ENCODE peak calls at places on chromosomes 5 and 9, in five cellular contexts. U is SK-N-SH, S is H1, J is HepG2, F is GM12878. Q is an unnamed sample. For H3K4me1, the result is how much of the 10 kb centered on the place peaks cover.

GRCh38 chr5:67510204-67510603 is 313.6 kb upstream of the CD180 start:
- DNase-seq in J (no peak), U (no peak), F (no peak), S (no peak), Q (no peak)

GRCh38 chr5:53006920-53007890 is 18.1 kb downstream of the ITGA2 start:
- DNase-seq in S (no peak), J (no peak), F (no peak), U (no peak), Q (no peak)

GRCh38 chr9:3043369-3043768 is 199.5 kb upstream of the PUM3 start:
- DNase-seq in S (no peak), F (no peak), J (no peak), U (no peak), Q (no peak)

GRCh38 chr9:25678846-25679360 is 659 bp upstream of the TUSC1 start:
- DNase-seq in U (no peak), S (no peak), F (no peak), J (no peak), Q (no peak)

GRCh38 chr9:81370650-81371049 is 318.7 kb downstream of the TLE1 start:
- DNase-seq in F (no peak), J (peak), S (no peak), U (no peak), Q (no peak)

GRCh38 chr9:36471359-36471758 is 71.3 kb upstream of the RNF38 start:
- DNase-seq in J (no peak), U (no peak), S (no peak), F (no peak), Q (no peak)

GRCh38 chr9:118316831-118317230 is 612.6 kb downstream of the TLR4 start:
- DNase-seq in F (no peak), S (no peak), U (no peak), J (no peak), Q (no peak)

GRCh38 chr5:117098094-117098493 is 523.5 kb upstream of the SEMA6A start:
- DNase-seq in J (no peak), U (no peak), F (no peak), S (no peak), Q (no peak)

GRCh38 chr9:109875495-109875894 is 95.5 kb downstream of the PALM2AKAP2 start:
- DNase-seq in S (no peak), U (no peak), F (no peak), J (no peak), Q (no peak)

GRCh38 chr5:124841829-124842712 is 95.6 kb upstream of the ZNF608 start:
- DNase-seq in F (no peak), S (no peak), J (no peak), U (no peak), Q (no peak)

GRCh38 chr9:96721303-96721702 is 56.6 kb downstream of the ZNF510 start:
- DNase-seq in U (no peak), F (no peak), S (no peak), J (no peak), Q (no peak)

GRCh38 chr9:137411670-137412380 is 11.1 kb downstream of the EXD3 start:
- DNase-seq in J (no peak), U (no peak), F (peak), S (no peak), Q (peak)

GRCh38 chr5:175520321-175520720 is 42.0 kb downstream of the SFXN1 start:
- DNase-seq in S (no peak), J (no peak), U (no peak), F (no peak), Q (no peak)

GRCh38 chr9:123929177-123929869 is 603 bp downstream of the DENND1A start:
- DNase-seq in J (peak), S (peak), U (no peak), F (no peak), Q (peak)

GRCh38 chr9:95025213-95026170 is 292.0 kb downstream of the FANCC start:
- DNase-seq in S (no peak), J (peak), F (no peak), U (peak), Q (peak)

GRCh38 chr5:157971466-157972324 is 112.8 kb upstream of the CLINT1 start:
- DNase-seq in F (no peak), U (no peak), S (peak), J (no peak), Q (no peak)

GRCh38 chr5:158639876-158640570 is 459.7 kb downstream of the EBF1 start:
- DNase-seq in J (no peak), S (no peak), F (no peak), U (no peak), Q (no peak)

GRCh38 chr9:85884236-85884635 is 56.7 kb upstream of the NAA35 start:
- DNase-seq in U (no peak), F (no peak), S (no peak), J (no peak), Q (no peak)

GRCh38 chr9:99019523-99020331 is 76.0 kb downstream of the COL15A1 start:
- DNase-seq in J (no peak), U (no peak), F (no peak), S (no peak), Q (no peak)

GRCh38 chr5:10301842-10302610 is 5.7 kb downstream of the CMBL start:
- DNase-seq in F (no peak), J (no peak), U (no peak), S (no peak), Q (no peak)

GRCh38 chr5:103031607-103032006 is 88.3 kb downstream of the GIN1 start:
- DNase-seq in S (no peak), U (no peak), J (no peak), F (no peak), Q (no peak)

GRCh38 chr9:109793196-109793595 is 13.2 kb downstream of the PALM2AKAP2 start:
- DNase-seq in F (no peak), S (no peak), U (no peak), J (no peak), Q (no peak)

GRCh38 chr9:23686257-23686656 is 139.8 kb downstream of the ELAVL2 start:
- DNase-seq in S (no peak), U (no peak), F (no peak), J (no peak), Q (no peak)

GRCh38 chr5:138692370-138692769 is 60.9 kb upstream of the CTNNA1 start:
- DNase-seq in F (no peak), U (no peak), J (no peak), S (no peak), Q (no peak)

GRCh38 chr9:70588999-70589398 is 174.5 kb upstream of the KLF9 start:
- DNase-seq in S (no peak), U (no peak), F (no peak), J (no peak), Q (no peak)

GRCh38 chr5:109452661-109453060 is 42.9 kb upstream of the PJA2 start:
- DNase-seq in U (no peak), J (no peak), S (no peak), F (no peak), Q (no peak)

GRCh38 chr5:7991125-7991821 is 122.3 kb downstream of the MTRR start:
- DNase-seq in S (no peak), U (peak), J (no peak), F (no peak), Q (peak)

GRCh38 chr5:30343707-30344106 is 849.8 kb upstream of the CDH6 start:
- DNase-seq in J (no peak), S (no peak), F (no peak), U (no peak), Q (no peak)

GRCh38 chr9:99221623-99222415 is at the start of the genes ALG2 and SEC61B:
- DNase-seq in U (peak), F (peak), S (peak), J (peak), Q (peak)

GRCh38 chr5:62977641-62978040 is 399.0 kb downstream of the LRRC70 start:
- DNase-seq in U (no peak), S (no peak), J (no peak), F (no peak), Q (no peak)

GRCh38 chr5:66807743-66808142 is 211.6 kb downstream of the MAST4 start:
- DNase-seq in S (no peak), U (peak), F (no peak), J (peak), Q (no peak)

GRCh38 chr9:125649315-125649714 is 57.7 kb downstream of the MAPKAP1 start:
- DNase-seq in U (no peak), S (no peak), J (no peak), F (no peak), Q (no peak)

GRCh38 chr5:133054697-133055471 is 3.1 kb downstream of the HSPA4 start:
- DNase-seq in J (no peak), F (no peak), S (no peak), U (no peak), Q (no peak)
- H3K4me1 ChIP-seq in J (half or more), F (under half), S (under half), U (under half), Q (under half)

DNA sequence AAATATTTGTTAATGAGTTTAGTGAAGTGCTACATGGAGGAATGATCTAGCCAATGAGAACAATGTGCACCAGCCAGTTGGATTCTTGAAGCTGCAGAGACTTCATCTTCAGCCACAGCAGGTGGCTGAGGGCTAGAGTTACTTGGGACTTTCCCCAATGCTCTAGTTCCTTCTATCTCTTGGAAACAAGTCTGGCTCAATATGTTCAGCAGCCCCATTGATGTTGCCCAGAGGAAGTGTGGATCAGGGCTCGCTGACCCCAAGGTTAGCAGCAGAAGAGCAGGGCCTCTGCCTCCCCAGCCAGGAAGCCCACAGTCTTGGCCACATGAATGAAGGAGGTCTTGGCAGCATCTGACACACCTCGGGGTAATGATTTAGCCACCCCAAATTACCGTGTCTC is 117.5 kb downstream of the SLC1A3 start:
- DNase-seq in S (no peak), U (no peak), J (no peak), F (peak), Q (no peak)
- H3K4me2 ChIP-seq in S (no peak), U (no peak), J (no peak), F (peak), Q (no peak)

DNA sequence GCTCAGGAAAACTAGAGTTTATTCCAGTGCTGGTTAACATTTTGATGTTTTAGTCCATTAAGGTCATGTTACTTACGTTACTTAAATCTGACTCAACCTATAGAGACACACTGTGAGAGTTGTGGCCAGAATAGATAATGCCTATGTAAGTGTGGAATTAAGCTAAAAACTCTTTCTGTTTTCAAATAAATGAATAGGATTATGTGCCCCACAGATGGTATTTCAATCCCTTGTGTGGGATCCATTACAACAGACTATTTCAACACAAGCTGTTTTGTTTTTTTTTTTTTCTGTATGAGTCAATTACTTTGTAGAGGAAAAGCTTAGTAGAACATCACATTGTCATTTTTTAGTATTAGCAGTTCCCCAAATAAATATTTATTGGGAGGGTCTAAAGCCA is 68.2 kb downstream of the MEGF10 start:
- DNase-seq in U (no peak), F (no peak), S (no peak), J (no peak), Q (no peak)
- TF ChIP-seq GABPA in U (no peak), F (no peak), S (no peak), J (no peak), Q (no peak)

DNA sequence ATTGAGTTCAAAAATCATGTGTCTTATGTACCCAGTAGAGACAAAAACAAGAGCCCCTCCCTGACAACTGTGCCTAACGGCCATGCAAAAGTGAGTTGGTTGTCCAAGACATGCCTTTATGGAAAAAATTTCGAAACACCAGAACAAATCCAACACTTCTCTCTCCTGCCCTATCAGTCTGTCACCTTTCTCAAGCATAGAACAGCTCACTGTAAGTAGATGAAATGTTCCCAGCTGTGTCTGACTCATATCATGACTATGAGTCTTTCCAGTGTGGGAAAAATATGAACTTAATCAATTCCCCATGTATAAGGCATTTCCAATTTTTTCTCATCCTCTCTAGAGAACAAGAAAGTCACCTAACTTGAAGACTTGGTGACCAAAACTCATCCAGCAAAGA is 191.5 kb upstream of the NREP start:
- DNase-seq in S (no peak), U (no peak), F (no peak), J (no peak), Q (no peak)
- H3K4me1 ChIP-seq in S (under half), U (under half), F (under half), J (under half), Q (under half)